ENCODE peak calls at places on chromosomes 6 and 20, in six cellular contexts. T, O, C, B, X and V are unnamed samples.

GRCh38 chr6:70469965-70470364 is 56.7 kb downstream of the FAM135A start:
- DNase-seq in X (no peak), B (no peak), O (no peak), T (no peak), C (no peak), V (no peak)

GRCh38 chr20:290081-290831 is at the start of gene C20orf96:
- DNase-seq in X (peak; percentile 97), T (peak; percentile 97), O (peak; percentile 87), B (peak; percentile 91), C (peak; percentile 95), V (peak; percentile 96)

GRCh38 chr6:38495922-38496635 is 143.7 kb downstream of the BTBD9 start:
- DNase-seq in T (no peak), B (no peak), X (no peak), O (no peak), C (no peak), V (no peak)

GRCh38 chr20:48191200-48191599 is 405.9 kb upstream of the SULF2 start:
- DNase-seq in C (no peak), O (no peak), B (no peak), X (no peak), T (no peak), V (no peak)

GRCh38 chr20:25517124-25517523 is 68.2 kb downstream of the NINL start:
- DNase-seq in T (no peak), X (no peak), C (no peak), O (no peak), B (no peak), V (no peak)

GRCh38 chr20:31718952-31719643 is 3.6 kb downstream of the BCL2L1 start:
- DNase-seq in T (no peak), O (no peak), X (no peak), B (no peak), C (no peak), V (no peak)

GRCh38 chr6:13457577-13457976 is 29.8 kb downstream of the GFOD1 start:
- DNase-seq in X (no peak), B (no peak), O (no peak), C (no peak), T (no peak), V (no peak)

GRCh38 chr20:56628015-56628872 is 862 bp upstream of the TFAP2C start:
- DNase-seq in O (no peak), C (no peak), X (peak; percentile 68), T (peak; percentile 39), B (no peak), V (peak; percentile 32)

GRCh38 chr6:152975204-152975915 is 7.5 kb downstream of the FBXO5 start:
- DNase-seq in X (no peak), C (no peak), O (no peak), T (no peak), B (no peak), V (no peak)

GRCh38 chr20:17518339-17519052 is 12.7 kb downstream of the BFSP1 start:
- DNase-seq in C (peak; percentile 74), O (no peak), T (no peak), X (peak; percentile 63), B (no peak), V (peak; percentile 45)
- TF ChIP-seq RAD21 in C (no peak), O (no peak), T (no peak), X (no peak), B (no peak), V (no peak)

GRCh38 chr20:61053487-61054277 is 198.4 kb upstream of the CDH4 start:
- DNase-seq in O (no peak), T (no peak), B (no peak), X (no peak), C (no peak), V (no peak)
- TF ChIP-seq CHD2 in O (no peak), T (no peak), B (no peak), X (no peak), C (no peak), V (no peak)

GRCh38 chr6:122869437-122870024 is 80.5 kb downstream of the SMPDL3A start:
- DNase-seq in O (no peak), T (peak; percentile 57), C (peak; percentile 29), X (no peak), B (peak; percentile 53), V (peak; percentile 60)

GRCh38 chr6:122877302-122877701 is 88.2 kb downstream of the SMPDL3A start:
- DNase-seq in C (no peak), X (no peak), T (no peak), O (no peak), B (no peak), V (no peak)

GRCh38 chr6:122871079-122871478 is 82.0 kb downstream of the SMPDL3A start:
- DNase-seq in X (no peak), O (no peak), T (no peak), C (no peak), B (no peak), V (no peak)

GRCh38 chr6:122868137-122868536 is 79.1 kb downstream of the SMPDL3A start:
- DNase-seq in X (no peak), B (no peak), C (no peak), O (no peak), T (no peak), V (no peak)

DNA sequence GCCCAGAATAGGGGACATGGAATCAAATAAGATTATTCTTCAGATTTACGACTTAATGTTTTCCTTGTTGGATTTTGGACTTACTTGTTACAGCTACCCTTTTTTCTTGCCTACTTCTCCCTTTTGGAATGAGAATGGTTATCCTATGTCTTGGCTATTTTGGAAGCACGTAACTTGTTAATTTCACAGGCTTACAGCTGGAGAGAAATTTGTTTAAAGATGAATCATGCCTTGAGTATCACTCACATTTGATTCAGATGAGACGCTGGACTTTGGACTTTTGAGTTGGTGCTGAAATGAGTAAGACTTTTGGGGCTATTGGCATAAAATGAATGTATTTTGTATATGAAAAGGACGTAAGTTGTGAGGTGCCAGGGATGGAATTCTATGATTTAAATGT is 83.3 kb downstream of the SMPDL3A start:
- DNase-seq in T (peak; percentile 48), C (no peak), X (no peak), B (no peak), O (peak; percentile 16), V (no peak)
- TF ChIP-seq RAD21 in T (no peak), C (no peak), X (no peak), B (no peak), O (no peak), V (no peak)

GRCh38 chr6:145332001-145332400 is 403.3 kb downstream of the EPM2A start:
- DNase-seq in B (peak; percentile 16), X (no peak), T (no peak), C (no peak), O (no peak), V (no peak)
- TF ChIP-seq CHD2 in B (no peak), X (no peak), T (no peak), C (no peak), O (no peak), V (no peak)

GRCh38 chr6:183668-184067 is 108.6 kb upstream of the DUSP22 start:
- DNase-seq in T (no peak), B (no peak), C (no peak), X (no peak), O (no peak), V (no peak)

GRCh38 chr6:180295-180694 is 112.0 kb upstream of the DUSP22 start:
- DNase-seq in X (no peak), C (no peak), O (no peak), B (no peak), T (no peak), V (no peak)

GRCh38 chr6:179340-179950 is 112.8 kb upstream of the DUSP22 start:
- DNase-seq in O (no peak), C (no peak), B (no peak), T (no peak), X (no peak), V (no peak)

GRCh38 chr6:178119-178518 is 114.2 kb upstream of the DUSP22 start:
- DNase-seq in B (no peak), C (no peak), T (no peak), X (no peak), O (no peak), V (no peak)

GRCh38 chr6:181049-181654 is 111.1 kb upstream of the DUSP22 start:
- DNase-seq in B (no peak), O (peak; percentile 65), C (no peak), T (no peak), X (no peak), V (no peak)
- TF ChIP-seq RAD21 in B (no peak), O (no peak), C (no peak), T (no peak), X (no peak), V (no peak)